ENCODE peak calls at places on chromosome 20, in six cellular contexts. Y is GM12864, V is ovary, L is tibial artery, G is EH, Z is type B pancreatic cell. J is an unnamed sample.

GRCh38 chr20:2745936-2746635 is 53.5 kb downstream of the EBF4 start:
- DNase-seq in Y (no peak), V (peak), L (no peak), G (no peak), Z (peak), J (no peak)

GRCh38 chr20:44392776-44393607 is 37.5 kb downstream of the HNF4A start:
- DNase-seq in Y (no peak), V (peak), L (no peak), G (no peak), Z (no peak), J (no peak)

GRCh38 chr20:48025061-48025515 is 239.8 kb upstream of the SULF2 start:
- DNase-seq in Y (no peak), V (peak), L (peak), G (peak), Z (no peak), J (peak)

GRCh38 chr20:59159091-59159821 is 4.4 kb upstream of the ZNF831 start:
- DNase-seq in Y (no peak), V (no peak), L (no peak), G (no peak), Z (no peak), J (no peak)

GRCh38 chr20:59810376-59811187 is 122.9 kb downstream of the SYCP2 start:
- DNase-seq in Y (no peak), V (peak), L (no peak), G (peak), Z (peak), J (no peak)

GRCh38 chr20:13277663-13278295 is 56.7 kb downstream of the ISM1 start:
- DNase-seq in Y (no peak), V (no peak), L (peak), G (peak), Z (no peak), J (no peak)

GRCh38 chr20:45695496-45695895 is 6.3 kb upstream of the WFDC13 start:
- DNase-seq in Y (no peak), V (no peak), L (no peak), G (no peak), Z (no peak), J (no peak)

GRCh38 chr20:47343007-47343472 is 13.5 kb downstream of the ZMYND8 start:
- DNase-seq in Y (no peak), V (no peak), L (no peak), G (no peak), Z (no peak), J (peak)

GRCh38 chr20:37695684-37696342 is 2.0 kb downstream of the CTNNBL1 start:
- DNase-seq in Y (no peak), V (no peak), L (no peak), G (no peak), Z (no peak), J (no peak)

GRCh38 chr20:9160341-9160740 is 91.5 kb downstream of the PLCB4 start:
- DNase-seq in Y (no peak), V (no peak), L (no peak), G (peak), Z (no peak), J (no peak)

GRCh38 chr20:6882911-6883310 is 115.4 kb downstream of the BMP2 start:
- DNase-seq in Y (no peak), V (no peak), L (no peak), G (peak), Z (no peak), J (peak)

GRCh38 chr20:50630578-50631263 is 60.6 kb downstream of the RIPOR3 start:
- DNase-seq in Y (no peak), V (no peak), L (no peak), G (no peak), Z (no peak), J (no peak)

GRCh38 chr20:3251806-3252205 is 12.8 kb upstream of the SLC4A11 start:
- DNase-seq in Y (no peak), V (no peak), L (no peak), G (no peak), Z (no peak), J (peak)

GRCh38 chr20:25296094-25297093 is 48.5 kb downstream of the PYGB start:
- DNase-seq in Y (no peak), V (no peak), L (no peak), G (peak), Z (no peak), J (peak)

GRCh38 chr20:53750827-53751393 is 157.3 kb upstream of the ZNF217 start:
- DNase-seq in Y (no peak), V (no peak), L (no peak), G (peak), Z (no peak), J (peak)

GRCh38 chr20:23108871-23109270 is 22.7 kb upstream of the CD93 start:
- DNase-seq in Y (no peak), V (no peak), L (no peak), G (no peak), Z (no peak), J (no peak)

GRCh38 chr20:62475027-62475818 is 572 bp downstream of the GATA5 start:
- DNase-seq in Y (no peak), V (no peak), L (no peak), G (no peak), Z (no peak), J (no peak)

GRCh38 chr20:25283221-25283951 is 35.5 kb downstream of the PYGB start:
- DNase-seq in Y (no peak), V (peak), L (peak), G (no peak), Z (no peak), J (no peak)

GRCh38 chr20:23524146-23524545 is 33.2 kb downstream of the CST8 start:
- DNase-seq in Y (no peak), V (no peak), L (no peak), G (no peak), Z (no peak), J (no peak)

GRCh38 chr20:1338096-1338495 is 9.2 kb upstream of the SDCBP2 start:
- DNase-seq in Y (no peak), V (no peak), L (no peak), G (no peak), Z (peak), J (no peak)

GRCh38 chr20:37803476-37804307 is 99.2 kb upstream of the VSTM2L start:
- DNase-seq in Y (peak), V (no peak), L (no peak), G (peak), Z (no peak), J (no peak)

GRCh38 chr20:3553663-3554062 is 82.8 kb downstream of the ATRN start:
- DNase-seq in Y (no peak), V (no peak), L (no peak), G (no peak), Z (no peak), J (no peak)

GRCh38 chr20:40654876-40655275 is 34.2 kb downstream of the MAFB start:
- DNase-seq in Y (no peak), V (no peak), L (peak), G (no peak), Z (no peak), J (peak)

GRCh38 chr20:3162080-3162611 is 2.5 kb upstream of the FASTKD5 start:
- DNase-seq in Y (no peak), V (no peak), L (no peak), G (no peak), Z (no peak), J (no peak)

GRCh38 chr20:8127553-8128255 is 4.4 kb upstream of the PLCB1 start:
- DNase-seq in Y (peak), V (no peak), L (no peak), G (peak), Z (no peak), J (no peak)

GRCh38 chr20:62142252-62143117 is 709 bp downstream of the PSMA7 start:
- DNase-seq in Y (no peak), V (peak), L (no peak), G (peak), Z (no peak), J (no peak)

GRCh38 chr20:51695574-51696303 is 72.5 kb downstream of the ATP9A start:
- DNase-seq in Y (no peak), V (no peak), L (no peak), G (peak), Z (no peak), J (peak)

J was measured in iris pigment epithelial cell.